ENCODE peak calls at places on chromosomes 13 and 19, in five cellular contexts. Q, Z, G, X and M are unnamed samples.

GRCh38 chr13:24931450-24932217 is 164.3 kb upstream of the PABPC3 start:
- DNase-seq in Z (no peak), G (no peak), Q (no peak), X (no peak), M (no peak)

GRCh38 chr13:99978781-99979452 is 2.7 kb upstream of the ZIC2 start:
- DNase-seq in X (no peak), G (no peak), Z (no peak), Q (no peak), M (no peak)

GRCh38 chr13:24746618-24747247 is 17.2 kb upstream of the RNF17 start:
- DNase-seq in Z (no peak), X (no peak), Q (no peak), G (no peak), M (peak; percentile 28)

GRCh38 chr19:42023121-42023942 is 29.3 kb upstream of the ATP1A3 start:
- DNase-seq in X (no peak), Z (no peak), G (no peak), Q (no peak), M (peak; percentile 21)

GRCh38 chr19:6464070-6464873 is at the start of gene CRB3:
- DNase-seq in Q (no peak), G (peak; percentile 44), X (no peak), Z (no peak), M (no peak)

GRCh38 chr13:77415253-77416127 is 88.6 kb upstream of the MYCBP2 start:
- DNase-seq in Q (no peak), X (no peak), Z (no peak), G (no peak), M (no peak)

GRCh38 chr19:30799854-30800755 is 427.9 kb downstream of the ZNF536 start:
- DNase-seq in Z (no peak), G (no peak), X (peak; percentile 55), Q (no peak), M (no peak)

GRCh38 chr13:41177616-41178015 is 16.8 kb downstream of the KBTBD7 start:
- DNase-seq in Q (no peak), G (no peak), Z (no peak), X (no peak), M (peak; percentile 66)

GRCh38 chr19:7862413-7862951 is 11.7 kb downstream of the PRR36 start:
- DNase-seq in G (peak; percentile 66), Z (no peak), Q (no peak), X (peak; percentile 88), M (peak; percentile 44)

GRCh38 chr13:102872131-102872530 is 26.3 kb downstream of the ERCC5 start:
- DNase-seq in X (no peak), Z (no peak), Q (no peak), G (no peak), M (no peak)

GRCh38 chr19:16000024-16000687 is 51.3 kb downstream of the OR10H4 start:
- DNase-seq in G (no peak), Q (no peak), X (no peak), Z (no peak), M (no peak)

GRCh38 chr19:55384576-55385235 is 614 bp upstream of the TMEM238 start:
- DNase-seq in G (no peak), X (peak; percentile 30), Q (no peak), Z (no peak), M (peak; percentile 39)

DNA sequence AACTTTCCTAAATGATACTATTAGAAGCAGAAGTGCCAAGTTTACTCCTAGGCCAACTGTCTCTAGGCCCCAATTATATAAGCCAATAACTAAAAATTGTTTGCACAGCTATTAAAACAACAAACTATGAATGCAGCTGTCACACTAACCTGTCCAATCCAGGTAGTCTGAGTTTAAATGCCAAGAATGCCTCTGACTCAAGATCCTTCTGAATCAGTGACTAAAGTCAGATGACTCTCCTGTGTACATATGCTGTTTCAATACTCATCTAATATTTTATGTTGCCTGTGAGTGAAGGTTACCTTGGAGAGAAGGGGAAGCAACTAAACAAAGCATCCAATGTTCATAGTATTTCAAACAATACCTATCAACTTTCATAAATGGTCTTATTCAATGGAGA is 257.0 kb downstream of the ENOX1 start:
- DNase-seq in Q (no peak), X (no peak), Z (no peak), G (no peak), M (no peak)
- H3K27me3 ChIP-seq in Q (no peaks in the 10 kb centered on the region), X (no peaks in the 10 kb centered on the region), Z (peaks cover 1% of the 10 kb centered on the region), G (peaks cover 2% of the 10 kb centered on the region), M (no peaks in the 10 kb centered on the region)

GRCh38 chr19:47229674-47230121 is 1.3 kb downstream of the BBC3 start:
- DNase-seq in Z (no peak), G (no peak), X (peak; percentile 40), Q (no peak), M (no peak)

GRCh38 chr19:47231215-47232054 is 436 bp upstream of the BBC3 start:
- DNase-seq in Q (peak; percentile 52), Z (peak; percentile 46), G (peak; percentile 92), X (peak; percentile 90), M (peak; percentile 58)

GRCh38 chr19:47230122-47230920 is 678 bp downstream of the BBC3 start:
- DNase-seq in Q (no peak), Z (no peak), X (peak; percentile 66), G (peak; percentile 81), M (no peak)

GRCh38 chr19:47230921-47231214 is at the start of gene BBC3:
- DNase-seq in Z (no peak), G (no peak), X (no peak), Q (no peak), M (no peak)

GRCh38 chr19:47232422-47233211 is 1.6 kb upstream of the BBC3 start:
- DNase-seq in Q (no peak), X (peak; percentile 29), Z (peak; percentile 41), G (no peak), M (no peak)
- H3K27me3 ChIP-seq in Q (no peaks in the 10 kb centered on the region), X (no peaks in the 10 kb centered on the region), Z (no peaks in the 10 kb centered on the region), G (no peaks in the 10 kb centered on the region), M (peaks cover 11% of the 10 kb centered on the region)

GRCh38 chr19:45972081-45972943 is 1.4 kb downstream of the NOVA2 start:
- DNase-seq in X (peak; percentile 22), Q (no peak), G (peak; percentile 8), Z (no peak), M (peak; percentile 27)
- H3K27me3 ChIP-seq in X (peaks cover 22% of the 10 kb centered on the region), Q (peaks cover 11% of the 10 kb centered on the region), G (peaks cover 33% of the 10 kb centered on the region), Z (peaks cover 28% of the 10 kb centered on the region), M (peaks cover 20% of the 10 kb centered on the region)

DNA sequence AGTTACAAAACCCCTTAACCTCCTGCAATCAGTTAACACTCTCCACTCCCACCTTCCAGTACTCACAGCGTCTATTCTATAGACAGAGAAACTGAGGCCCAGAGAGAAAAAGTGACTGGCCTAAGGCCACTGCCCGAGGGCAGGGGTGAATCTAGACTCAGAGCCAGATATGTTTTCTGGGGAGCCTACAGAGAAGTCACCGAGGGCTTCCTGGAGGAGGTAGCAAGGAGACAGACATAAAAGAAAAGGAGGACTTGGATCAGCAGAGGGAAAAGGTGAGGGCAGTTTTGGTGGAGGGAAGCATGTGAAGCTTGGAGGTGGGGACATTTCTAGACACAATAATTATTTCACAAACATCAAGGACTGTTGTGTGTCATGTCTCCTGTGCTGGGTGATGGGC is 1.6 kb upstream of the COMP start:
- DNase-seq in Q (no peak), Z (no peak), X (no peak), G (no peak), M (no peak)
- H3K27me3 ChIP-seq in Q (peaks cover 21% of the 10 kb centered on the region), Z (peaks cover 34% of the 10 kb centered on the region), X (peaks cover 61% of the 10 kb centered on the region), G (peaks cover 11% of the 10 kb centered on the region), M (peaks cover 73% of the 10 kb centered on the region)